ENCODE peak calls at places on chromosomes 5 and 9, in four cellular contexts. R is WTC11, B is GM12878, N is K562. X is an unnamed sample.

GRCh38 chr5:39256472-39256871 is 37.1 kb upstream of the FYB1 start:
- DNase-seq in R (no peak), B (peak), N (no peak), X (no peak)

GRCh38 chr5:758698-759053 is 25.9 kb downstream of the ZDHHC11B start:
- DNase-seq in R (no peak), B (no peak), N (no peak), X (no peak)

GRCh38 chr9:105760053-105760452 is 65.7 kb downstream of the TMEM38B start:
- DNase-seq in R (no peak), B (no peak), N (no peak), X (peak)

GRCh38 chr5:155883966-155884555 is 442.9 kb upstream of the SGCD start:
- DNase-seq in R (no peak), B (no peak), N (no peak), X (no peak)

GRCh38 chr9:5140151-5140550 is 45.3 kb downstream of the INSL6 start:
- DNase-seq in R (no peak), B (no peak), N (no peak), X (no peak)

GRCh38 chr5:151202381-151203139 is 21.3 kb downstream of the CCDC69 start:
- DNase-seq in R (no peak), B (no peak), N (no peak), X (peak)

GRCh38 chr9:95003694-95004451 is 277.4 kb downstream of the AOPEP start:
- DNase-seq in R (peak), B (no peak), N (peak), X (no peak)

GRCh38 chr9:37694355-37694754 is 43.6 kb downstream of the FRMPD1 start:
- DNase-seq in R (no peak), B (no peak), N (no peak), X (no peak)

GRCh38 chr5:93582677-93583524 is at the start of gene NR2F1:
- DNase-seq in R (peak), B (no peak), N (peak), X (peak)

GRCh38 chr5:67636091-67636490 is 439.5 kb upstream of the CD180 start:
- DNase-seq in R (no peak), B (no peak), N (no peak), X (no peak)

GRCh38 chr9:99023831-99024230 is 80.1 kb downstream of the COL15A1 start:
- DNase-seq in R (no peak), B (no peak), N (no peak), X (no peak)

GRCh38 chr9:90478821-90479220 is 163.8 kb downstream of the DIRAS2 start:
- DNase-seq in R (no peak), B (no peak), N (no peak), X (no peak)

GRCh38 chr5:73674669-73675004 is 48.6 kb downstream of the ARHGEF28 start:
- DNase-seq in R (no peak), B (no peak), N (no peak), X (no peak)

GRCh38 chr9:92350129-92350739 is 24.5 kb downstream of the CENPP start:
- DNase-seq in R (no peak), B (no peak), N (no peak), X (no peak)

GRCh38 chr9:84310903-84311302 is 29.7 kb downstream of the SLC28A3 start:
- DNase-seq in R (no peak), B (no peak), N (no peak), X (no peak)

GRCh38 chr9:133003671-133004090 is 25.2 kb downstream of the GFI1B start:
- DNase-seq in R (peak), B (no peak), N (no peak), X (no peak)

GRCh38 chr5:95725071-95725820 is 5.9 kb upstream of the RHOBTB3 start:
- DNase-seq in R (no peak), B (no peak), N (no peak), X (no peak)

GRCh38 chr9:125343518-125344284 is 82.1 kb downstream of the GAPVD1 start:
- DNase-seq in R (peak), B (no peak), N (no peak), X (no peak)

GRCh38 chr5:157473383-157474370 is 13.7 kb downstream of the NIPAL4 start:
- DNase-seq in R (no peak), B (no peak), N (no peak), X (no peak)

GRCh38 chr9:123959787-123960186 is 29.9 kb upstream of the DENND1A start:
- DNase-seq in R (no peak), B (no peak), N (no peak), X (no peak)
- TF ChIP-seq ATF3 in R (no peak), B (no peak), N (no peak), X (no peak)

DNA sequence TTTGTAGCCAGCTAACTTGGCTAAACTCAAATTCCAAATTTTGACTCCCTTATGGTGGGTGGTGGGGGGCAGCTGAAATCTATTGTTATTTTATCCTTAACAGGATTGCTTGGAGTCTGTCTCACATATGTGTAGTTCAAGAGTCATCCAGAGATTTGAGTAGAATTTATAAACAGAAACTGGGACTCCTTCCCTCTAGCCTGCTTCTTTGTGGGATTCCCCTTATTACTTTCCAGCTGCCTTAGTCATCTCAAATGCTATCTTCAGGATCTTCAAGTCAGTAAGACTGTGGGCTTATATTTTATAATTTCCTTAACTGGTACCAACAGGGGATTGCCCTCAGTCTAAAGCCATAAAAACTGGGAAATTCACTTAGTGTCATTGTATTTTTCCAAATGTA is 55.5 kb downstream of the NNT start:
- DNase-seq in R (no peak), B (no peak), N (no peak), X (no peak)
- TF ChIP-seq ATF3 in R (no peak), B (no peak), N (no peak), X (no peak)

GRCh38 chr5:61182449-61182848 is 20.2 kb upstream of the SMIM15 start:
- DNase-seq in R (no peak), B (no peak), N (no peak), X (no peak)

GRCh38 chr5:61177070-61177469 is 14.8 kb upstream of the SMIM15 start:
- DNase-seq in R (no peak), B (no peak), N (no peak), X (no peak)

GRCh38 chr5:61178702-61179101 is 16.4 kb upstream of the SMIM15 start:
- DNase-seq in R (no peak), B (no peak), N (no peak), X (no peak)

GRCh38 chr5:61176631-61177030 is 14.4 kb upstream of the SMIM15 start:
- DNase-seq in R (no peak), B (no peak), N (no peak), X (no peak)

DNA sequence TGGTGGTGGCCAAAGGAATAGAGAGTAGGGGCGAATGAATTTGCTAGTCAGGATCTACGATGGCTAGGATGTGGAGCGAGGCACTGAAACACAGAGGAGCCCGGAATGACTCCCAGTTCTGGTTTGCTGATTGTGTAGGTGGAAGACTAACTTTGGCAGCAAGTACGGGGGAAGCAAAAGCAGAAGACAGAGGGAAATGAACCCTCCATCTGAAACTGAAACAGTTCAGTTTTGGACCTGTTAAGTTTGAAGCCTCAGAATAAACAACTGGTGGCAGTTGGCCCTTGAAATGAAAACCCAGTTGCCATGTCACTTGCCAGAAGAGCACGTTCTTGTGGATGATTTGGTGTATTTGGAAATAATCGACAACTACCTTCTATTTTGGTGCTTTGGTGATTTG is 15.4 kb upstream of the SMIM15 start:
- DNase-seq in R (no peak), B (no peak), N (no peak), X (no peak)
- TF ChIP-seq ATF3 in R (no peak), B (no peak), N (no peak), X (no peak)

DNA sequence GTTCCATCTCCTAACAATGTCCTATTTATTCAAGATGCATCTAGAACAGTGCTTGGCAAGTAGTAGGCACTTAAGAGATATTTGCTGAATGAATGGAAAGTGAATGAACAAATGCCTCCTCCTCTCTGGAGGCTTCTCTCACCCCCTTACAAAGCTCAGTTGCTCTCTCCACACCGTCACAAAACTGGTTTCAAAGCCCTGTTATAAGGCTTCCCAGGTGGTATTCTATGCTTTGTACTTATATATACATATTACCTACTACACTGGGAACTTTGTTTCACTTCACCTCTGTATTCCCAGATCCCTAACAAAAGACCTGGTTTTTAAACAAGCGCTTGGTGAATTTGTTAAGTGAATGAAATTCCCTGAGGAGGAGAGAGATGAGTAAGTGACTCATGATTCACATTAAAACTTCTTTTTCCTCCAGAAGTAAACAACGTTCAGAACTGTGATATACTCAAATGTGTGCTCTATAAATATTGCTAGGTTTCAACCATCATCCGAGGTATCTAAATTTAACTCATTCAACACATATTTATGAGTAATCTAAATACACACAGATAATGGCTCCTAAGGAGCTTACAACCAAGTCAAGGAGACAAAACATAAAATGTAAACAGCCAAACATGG is 36.0 kb downstream of the DENND1A start:
- DNase-seq in R (no peak), B (no peak), N (no peak), X (no peak)
- TF ChIP-seq ATF3 in R (no peak), B (no peak), N (no peak), X (no peak)

GRCh38 chr9:118786877-118787276 is 582.4 kb downstream of the BRINP1 start:
- DNase-seq in R (no peak), B (no peak), N (no peak), X (no peak)
- TF ChIP-seq ATF3 in R (no peak), B (no peak), N (no peak), X (no peak)

GRCh38 chr5:135706474-135706873 is 127.7 kb upstream of the CXCL14 start:
- DNase-seq in R (no peak), B (no peak), N (no peak), X (no peak)

GRCh38 chr5:135706893-135707292 is 127.6 kb upstream of the SLC25A48 start:
- DNase-seq in R (no peak), B (no peak), N (no peak), X (no peak)

GRCh38 chr5:135708481-135708880 is 126.0 kb upstream of the SLC25A48 start:
- DNase-seq in R (no peak), B (no peak), N (no peak), X (no peak)

GRCh38 chr5:135705941-135706340 is 127.2 kb upstream of the CXCL14 start:
- DNase-seq in R (no peak), B (no peak), N (no peak), X (no peak)

GRCh38 chr5:135707302-135707701 is 127.2 kb upstream of the SLC25A48 start:
- DNase-seq in R (no peak), B (no peak), N (no peak), X (no peak)
- TF ChIP-seq ATF3 in R (no peak), B (no peak), N (no peak), X (no peak)

DNA sequence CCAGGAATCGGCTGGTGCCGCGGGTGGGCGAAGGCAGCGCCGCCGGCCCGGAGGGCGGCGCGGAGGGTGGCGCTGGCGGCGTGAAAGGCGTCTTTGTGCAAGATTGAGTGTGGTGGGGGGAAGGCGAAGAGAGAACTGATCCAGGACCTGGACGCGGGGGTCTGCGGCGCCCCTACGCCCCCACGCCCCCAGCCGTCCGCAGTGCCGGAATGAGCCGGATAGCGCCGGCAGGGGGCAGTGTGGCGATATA is 4.5 kb upstream of the RGMB start:
- DNase-seq in R (peak), B (no peak), N (no peak), X (no peak)
- TF ChIP-seq ATF3 in R (no peak), B (no peak), N (no peak), X (no peak)

GRCh38 chr5:143191720-143192119 is 211.8 kb downstream of the NR3C1 start:
- DNase-seq in R (no peak), B (no peak), N (no peak), X (no peak)
- TF ChIP-seq ATF3 in R (no peak), B (no peak), N (no peak), X (no peak)